ENCODE peak calls at places on chromosomes 4 and X, in ten cellular contexts. One of them, this sample, is unnamed.

GRCh38 chrX:40009462-40009851 is 88.3 kb downstream of the BCOR start:
- DNase-seq in anterior cingulate cortex: no peak
- DNase-seq in activated naive CD4-positive, alpha-beta T cell treated with anti-CD3 and anti-CD28 coated beads, Interleukin-2, amount 50 U/mL, for 16 hours: no peak
- DNase-seq in kidney tubule cell: no peak
- DNase-seq in sciatic nerve: no peak
- DNase-seq in GM12865: no peak
- DNase-seq in activated CD4-positive, CD25-positive, alpha-beta regulatory T cell treated with anti-CD3 and anti-CD28 coated beads, Interleukin-2, amount 50 U/mL, for 16 hours: no peak
- DNase-seq in prostate gland: no peak
- DNase-seq in brain microvascular endothelial cell: no peak
- DNase-seq in NAMALWA: no peak
- DNase-seq in this sample: no peak

GRCh38 chr4:186029731-186030421 is 39.1 kb upstream of the TLR3 start:
- DNase-seq in anterior cingulate cortex: peak
- DNase-seq in activated naive CD4-positive, alpha-beta T cell treated with anti-CD3 and anti-CD28 coated beads, Interleukin-2, amount 50 U/mL, for 16 hours: no peak
- DNase-seq in kidney tubule cell: no peak
- DNase-seq in sciatic nerve: no peak
- DNase-seq in GM12865: no peak
- DNase-seq in activated CD4-positive, CD25-positive, alpha-beta regulatory T cell treated with anti-CD3 and anti-CD28 coated beads, Interleukin-2, amount 50 U/mL, for 16 hours: no peak
- DNase-seq in prostate gland: peak
- DNase-seq in brain microvascular endothelial cell: peak
- DNase-seq in NAMALWA: no peak
- DNase-seq in this sample: peak

GRCh38 chrX:22730542-22730941 is 269.2 kb upstream of the DDX53 start:
- DNase-seq in anterior cingulate cortex: no peak
- DNase-seq in activated naive CD4-positive, alpha-beta T cell treated with anti-CD3 and anti-CD28 coated beads, Interleukin-2, amount 50 U/mL, for 16 hours: no peak
- DNase-seq in kidney tubule cell: no peak
- DNase-seq in sciatic nerve: no peak
- DNase-seq in GM12865: no peak
- DNase-seq in activated CD4-positive, CD25-positive, alpha-beta regulatory T cell treated with anti-CD3 and anti-CD28 coated beads, Interleukin-2, amount 50 U/mL, for 16 hours: no peak
- DNase-seq in prostate gland: no peak
- DNase-seq in brain microvascular endothelial cell: no peak
- DNase-seq in NAMALWA: peak
- DNase-seq in this sample: no peak

GRCh38 chrX:132622130-132622529 is 133.3 kb upstream of the MBNL3 start:
- DNase-seq in anterior cingulate cortex: no peak
- DNase-seq in activated naive CD4-positive, alpha-beta T cell treated with anti-CD3 and anti-CD28 coated beads, Interleukin-2, amount 50 U/mL, for 16 hours: peak
- DNase-seq in kidney tubule cell: peak
- DNase-seq in sciatic nerve: no peak
- DNase-seq in GM12865: no peak
- DNase-seq in activated CD4-positive, CD25-positive, alpha-beta regulatory T cell treated with anti-CD3 and anti-CD28 coated beads, Interleukin-2, amount 50 U/mL, for 16 hours: no peak
- DNase-seq in prostate gland: no peak
- DNase-seq in brain microvascular endothelial cell: peak
- DNase-seq in NAMALWA: no peak
- DNase-seq in this sample: no peak

GRCh38 chr4:126242679-126243390 is 928.1 kb downstream of the FAT4 start:
- DNase-seq in anterior cingulate cortex: no peak
- DNase-seq in activated naive CD4-positive, alpha-beta T cell treated with anti-CD3 and anti-CD28 coated beads, Interleukin-2, amount 50 U/mL, for 16 hours: no peak
- DNase-seq in kidney tubule cell: no peak
- DNase-seq in sciatic nerve: no peak
- DNase-seq in GM12865: no peak
- DNase-seq in activated CD4-positive, CD25-positive, alpha-beta regulatory T cell treated with anti-CD3 and anti-CD28 coated beads, Interleukin-2, amount 50 U/mL, for 16 hours: no peak
- DNase-seq in prostate gland: no peak
- DNase-seq in brain microvascular endothelial cell: no peak
- DNase-seq in NAMALWA: no peak
- DNase-seq in this sample: no peak

GRCh38 chr4:37882665-37883296 is 8.1 kb upstream of the TBC1D1 start:
- DNase-seq in anterior cingulate cortex: no peak
- DNase-seq in activated naive CD4-positive, alpha-beta T cell treated with anti-CD3 and anti-CD28 coated beads, Interleukin-2, amount 50 U/mL, for 16 hours: no peak
- DNase-seq in kidney tubule cell: peak
- DNase-seq in sciatic nerve: no peak
- DNase-seq in GM12865: no peak
- DNase-seq in activated CD4-positive, CD25-positive, alpha-beta regulatory T cell treated with anti-CD3 and anti-CD28 coated beads, Interleukin-2, amount 50 U/mL, for 16 hours: no peak
- DNase-seq in prostate gland: peak
- DNase-seq in brain microvascular endothelial cell: no peak
- DNase-seq in NAMALWA: no peak
- DNase-seq in this sample: no peak

GRCh38 chr4:109410226-109410625 is 23.4 kb upstream of the SEC24B start:
- DNase-seq in anterior cingulate cortex: no peak
- DNase-seq in activated naive CD4-positive, alpha-beta T cell treated with anti-CD3 and anti-CD28 coated beads, Interleukin-2, amount 50 U/mL, for 16 hours: no peak
- DNase-seq in kidney tubule cell: no peak
- DNase-seq in sciatic nerve: no peak
- DNase-seq in GM12865: no peak
- DNase-seq in activated CD4-positive, CD25-positive, alpha-beta regulatory T cell treated with anti-CD3 and anti-CD28 coated beads, Interleukin-2, amount 50 U/mL, for 16 hours: no peak
- DNase-seq in prostate gland: no peak
- DNase-seq in brain microvascular endothelial cell: no peak
- DNase-seq in NAMALWA: no peak
- DNase-seq in this sample: no peak

GRCh38 chr4:71333960-71334951 is 4.6 kb upstream of the SLC4A4 start:
- DNase-seq in anterior cingulate cortex: no peak
- DNase-seq in activated naive CD4-positive, alpha-beta T cell treated with anti-CD3 and anti-CD28 coated beads, Interleukin-2, amount 50 U/mL, for 16 hours: no peak
- DNase-seq in kidney tubule cell: peak
- DNase-seq in sciatic nerve: no peak
- DNase-seq in GM12865: no peak
- DNase-seq in activated CD4-positive, CD25-positive, alpha-beta regulatory T cell treated with anti-CD3 and anti-CD28 coated beads, Interleukin-2, amount 50 U/mL, for 16 hours: no peak
- DNase-seq in prostate gland: no peak
- DNase-seq in brain microvascular endothelial cell: peak
- DNase-seq in NAMALWA: no peak
- DNase-seq in this sample: no peak

GRCh38 chrX:145405012-145405411 is 157.7 kb downstream of the SPANXN1 start:
- DNase-seq in anterior cingulate cortex: peak
- DNase-seq in activated naive CD4-positive, alpha-beta T cell treated with anti-CD3 and anti-CD28 coated beads, Interleukin-2, amount 50 U/mL, for 16 hours: no peak
- DNase-seq in kidney tubule cell: peak
- DNase-seq in sciatic nerve: no peak
- DNase-seq in GM12865: peak
- DNase-seq in activated CD4-positive, CD25-positive, alpha-beta regulatory T cell treated with anti-CD3 and anti-CD28 coated beads, Interleukin-2, amount 50 U/mL, for 16 hours: no peak
- DNase-seq in prostate gland: no peak
- DNase-seq in brain microvascular endothelial cell: peak
- DNase-seq in NAMALWA: peak
- DNase-seq in this sample: peak

GRCh38 chr4:10983274-10983673 is 298.7 kb upstream of the CLNK start:
- DNase-seq in anterior cingulate cortex: no peak
- DNase-seq in activated naive CD4-positive, alpha-beta T cell treated with anti-CD3 and anti-CD28 coated beads, Interleukin-2, amount 50 U/mL, for 16 hours: no peak
- DNase-seq in kidney tubule cell: no peak
- DNase-seq in sciatic nerve: no peak
- DNase-seq in GM12865: peak
- DNase-seq in activated CD4-positive, CD25-positive, alpha-beta regulatory T cell treated with anti-CD3 and anti-CD28 coated beads, Interleukin-2, amount 50 U/mL, for 16 hours: no peak
- DNase-seq in prostate gland: no peak
- DNase-seq in brain microvascular endothelial cell: no peak
- DNase-seq in NAMALWA: peak
- DNase-seq in this sample: no peak

GRCh38 chr4:16158504-16158852 is 67.8 kb downstream of the TAPT1 start:
- DNase-seq in anterior cingulate cortex: no peak
- DNase-seq in activated naive CD4-positive, alpha-beta T cell treated with anti-CD3 and anti-CD28 coated beads, Interleukin-2, amount 50 U/mL, for 16 hours: no peak
- DNase-seq in kidney tubule cell: no peak
- DNase-seq in sciatic nerve: no peak
- DNase-seq in GM12865: no peak
- DNase-seq in activated CD4-positive, CD25-positive, alpha-beta regulatory T cell treated with anti-CD3 and anti-CD28 coated beads, Interleukin-2, amount 50 U/mL, for 16 hours: no peak
- DNase-seq in prostate gland: no peak
- DNase-seq in brain microvascular endothelial cell: no peak
- DNase-seq in NAMALWA: no peak
- DNase-seq in this sample: no peak

GRCh38 chrX:45428816-45429215 is 228.1 kb upstream of the DIPK2B start:
- DNase-seq in anterior cingulate cortex: no peak
- DNase-seq in activated naive CD4-positive, alpha-beta T cell treated with anti-CD3 and anti-CD28 coated beads, Interleukin-2, amount 50 U/mL, for 16 hours: no peak
- DNase-seq in kidney tubule cell: no peak
- DNase-seq in sciatic nerve: no peak
- DNase-seq in GM12865: no peak
- DNase-seq in activated CD4-positive, CD25-positive, alpha-beta regulatory T cell treated with anti-CD3 and anti-CD28 coated beads, Interleukin-2, amount 50 U/mL, for 16 hours: no peak
- DNase-seq in prostate gland: no peak
- DNase-seq in brain microvascular endothelial cell: no peak
- DNase-seq in NAMALWA: no peak
- DNase-seq in this sample: no peak

GRCh38 chr4:139184129-139184528 is 7.1 kb upstream of the ELF2 start:
- DNase-seq in anterior cingulate cortex: no peak
- DNase-seq in activated naive CD4-positive, alpha-beta T cell treated with anti-CD3 and anti-CD28 coated beads, Interleukin-2, amount 50 U/mL, for 16 hours: no peak
- DNase-seq in kidney tubule cell: no peak
- DNase-seq in sciatic nerve: no peak
- DNase-seq in GM12865: peak
- DNase-seq in activated CD4-positive, CD25-positive, alpha-beta regulatory T cell treated with anti-CD3 and anti-CD28 coated beads, Interleukin-2, amount 50 U/mL, for 16 hours: no peak
- DNase-seq in prostate gland: no peak
- DNase-seq in brain microvascular endothelial cell: no peak
- DNase-seq in NAMALWA: peak
- DNase-seq in this sample: no peak

GRCh38 chr4:110869862-110870577 is 247.1 kb upstream of the PITX2 start:
- DNase-seq in anterior cingulate cortex: no peak
- DNase-seq in activated naive CD4-positive, alpha-beta T cell treated with anti-CD3 and anti-CD28 coated beads, Interleukin-2, amount 50 U/mL, for 16 hours: no peak
- DNase-seq in kidney tubule cell: peak
- DNase-seq in sciatic nerve: no peak
- DNase-seq in GM12865: peak
- DNase-seq in activated CD4-positive, CD25-positive, alpha-beta regulatory T cell treated with anti-CD3 and anti-CD28 coated beads, Interleukin-2, amount 50 U/mL, for 16 hours: no peak
- DNase-seq in prostate gland: no peak
- DNase-seq in brain microvascular endothelial cell: no peak
- DNase-seq in NAMALWA: peak
- DNase-seq in this sample: no peak

GRCh38 chrX:31658360-31658759 is 586.5 kb upstream of the FTHL17 start:
- DNase-seq in anterior cingulate cortex: no peak
- DNase-seq in activated naive CD4-positive, alpha-beta T cell treated with anti-CD3 and anti-CD28 coated beads, Interleukin-2, amount 50 U/mL, for 16 hours: no peak
- DNase-seq in kidney tubule cell: peak
- DNase-seq in sciatic nerve: no peak
- DNase-seq in GM12865: peak
- DNase-seq in activated CD4-positive, CD25-positive, alpha-beta regulatory T cell treated with anti-CD3 and anti-CD28 coated beads, Interleukin-2, amount 50 U/mL, for 16 hours: no peak
- DNase-seq in prostate gland: no peak
- DNase-seq in brain microvascular endothelial cell: no peak
- DNase-seq in NAMALWA: peak
- DNase-seq in this sample: peak

GRCh38 chrX:21529771-21530170 is 128.4 kb downstream of the KLHL34 start:
- DNase-seq in anterior cingulate cortex: no peak
- DNase-seq in activated naive CD4-positive, alpha-beta T cell treated with anti-CD3 and anti-CD28 coated beads, Interleukin-2, amount 50 U/mL, for 16 hours: no peak
- DNase-seq in kidney tubule cell: no peak
- DNase-seq in sciatic nerve: no peak
- DNase-seq in GM12865: no peak
- DNase-seq in activated CD4-positive, CD25-positive, alpha-beta regulatory T cell treated with anti-CD3 and anti-CD28 coated beads, Interleukin-2, amount 50 U/mL, for 16 hours: no peak
- DNase-seq in prostate gland: no peak
- DNase-seq in brain microvascular endothelial cell: peak
- DNase-seq in NAMALWA: no peak
- DNase-seq in this sample: no peak

GRCh38 chr4:55435136-55435535 is 39.4 kb downstream of the TMEM165 start:
- DNase-seq in anterior cingulate cortex: no peak
- DNase-seq in activated naive CD4-positive, alpha-beta T cell treated with anti-CD3 and anti-CD28 coated beads, Interleukin-2, amount 50 U/mL, for 16 hours: no peak
- DNase-seq in kidney tubule cell: peak
- DNase-seq in sciatic nerve: no peak
- DNase-seq in GM12865: peak
- DNase-seq in activated CD4-positive, CD25-positive, alpha-beta regulatory T cell treated with anti-CD3 and anti-CD28 coated beads, Interleukin-2, amount 50 U/mL, for 16 hours: no peak
- DNase-seq in prostate gland: no peak
- DNase-seq in brain microvascular endothelial cell: no peak
- DNase-seq in NAMALWA: peak
- DNase-seq in this sample: no peak